ENCODE peak calls at places on chromosomes 3 and 15, in eight cellular contexts. P, B, O, M, D, Q, J and Z are unnamed samples.

GRCh38 chr3:19931180-19931692 is 2.8 kb downstream of the EFHB start:
- DNase-seq in P (no peak), B (no peak), O (no peak), M (no peak), D (no peak), Q (no peak), J (no peak), Z (no peak)

GRCh38 chr3:51668756-51669155 is 2.3 kb upstream of the TEX264 start:
- DNase-seq in P (no peak), B (no peak), O (no peak), M (no peak), D (no peak), Q (no peak), J (no peak), Z (no peak)

GRCh38 chr3:10495614-10496013 is 9.8 kb downstream of the ATP2B2 start:
- DNase-seq in P (no peak), B (no peak), O (no peak), M (no peak), D (no peak), Q (no peak), J (no peak), Z (no peak)

GRCh38 chr3:52005571-52005986 is 9.9 kb upstream of the RPL29 start:
- DNase-seq in P (no peak), B (peak), O (no peak), M (no peak), D (no peak), Q (peak), J (peak), Z (peak)

GRCh38 chr15:99433026-99433756 is 132.6 kb upstream of the MEF2A start:
- DNase-seq in P (no peak), B (no peak), O (peak), M (no peak), D (no peak), Q (peak), J (peak), Z (no peak)

GRCh38 chr3:66655119-66655518 is 154.3 kb upstream of the LRIG1 start:
- DNase-seq in P (no peak), B (no peak), O (no peak), M (no peak), D (no peak), Q (no peak), J (no peak), Z (no peak)

GRCh38 chr3:12901631-12902045 is 60.3 kb upstream of the RPL32 start:
- DNase-seq in P (no peak), B (no peak), O (no peak), M (no peak), D (no peak), Q (no peak), J (no peak), Z (no peak)

GRCh38 chr15:55279746-55280351 is 9.8 kb downstream of the RAB27A start:
- DNase-seq in P (peak), B (peak), O (peak), M (no peak), D (no peak), Q (peak), J (peak), Z (peak)

GRCh38 chr3:193573403-193573802 is 18.7 kb upstream of the ATP13A4 start:
- DNase-seq in P (no peak), B (no peak), O (no peak), M (no peak), D (no peak), Q (no peak), J (no peak), Z (no peak)

GRCh38 chr3:49747792-49748480 is 24.2 kb upstream of the GMPPB start:
- DNase-seq in P (peak), B (peak), O (no peak), M (no peak), D (no peak), Q (peak), J (peak), Z (peak)

GRCh38 chr3:37115451-37115850 is 58.9 kb downstream of the LRRFIP2 start:
- DNase-seq in P (no peak), B (peak), O (no peak), M (no peak), D (no peak), Q (peak), J (no peak), Z (peak)

GRCh38 chr15:77817434-77817833 is 184.7 kb upstream of the LINGO1 start:
- DNase-seq in P (no peak), B (no peak), O (no peak), M (no peak), D (peak), Q (no peak), J (no peak), Z (no peak)

GRCh38 chr15:66934315-66934930 is 131.0 kb upstream of the SMAD3 start:
- DNase-seq in P (no peak), B (no peak), O (no peak), M (no peak), D (no peak), Q (no peak), J (no peak), Z (no peak)

GRCh38 chr3:101036213-101036618 is 43.0 kb upstream of the ABI3BP start:
- DNase-seq in P (peak), B (peak), O (no peak), M (peak), D (no peak), Q (peak), J (peak), Z (peak)

GRCh38 chr3:169391672-169392071 is 271.8 kb downstream of the MECOM start:
- DNase-seq in P (no peak), B (no peak), O (no peak), M (no peak), D (no peak), Q (no peak), J (no peak), Z (no peak)

GRCh38 chr3:188197388-188197847 is 43.5 kb downstream of the LPP start:
- DNase-seq in P (no peak), B (no peak), O (no peak), M (no peak), D (no peak), Q (no peak), J (no peak), Z (no peak)

GRCh38 chr15:95693917-95694316 is 636.6 kb upstream of the NR2F2 start:
- DNase-seq in P (no peak), B (no peak), O (no peak), M (no peak), D (no peak), Q (no peak), J (no peak), Z (no peak)

GRCh38 chr3:72231439-72232196 is 446.7 kb upstream of the PROK2 start:
- DNase-seq in P (no peak), B (no peak), O (no peak), M (no peak), D (no peak), Q (no peak), J (no peak), Z (no peak)

GRCh38 chr3:50503504-50503903 is at the start of gene CACNA2D2:
- DNase-seq in P (no peak), B (no peak), O (peak), M (peak), D (peak), Q (peak), J (peak), Z (no peak)

GRCh38 chr15:52804526-52805081 is 14.5 kb upstream of the ONECUT1 start:
- DNase-seq in P (no peak), B (no peak), O (no peak), M (no peak), D (no peak), Q (no peak), J (no peak), Z (no peak)

DNA sequence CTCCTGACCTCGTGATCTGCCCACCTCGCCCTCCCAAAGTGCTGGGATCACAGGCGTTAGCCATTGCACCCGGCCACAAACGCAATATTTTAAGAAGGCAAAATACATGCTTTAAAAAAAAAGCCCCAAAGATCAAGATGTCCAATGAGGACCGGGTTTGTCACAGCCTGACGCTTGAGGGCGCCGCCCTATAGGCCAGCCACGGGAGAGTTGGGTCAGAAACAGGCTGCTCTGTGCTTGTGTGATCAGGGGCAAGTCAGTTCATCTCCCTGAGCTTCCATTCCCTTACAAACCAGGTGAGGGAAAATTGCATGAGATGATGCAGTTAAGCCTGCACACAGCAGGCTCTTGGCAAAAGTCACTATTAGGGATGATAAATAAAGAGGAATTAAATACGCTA is 23.9 kb downstream of the FAM174B start:
- DNase-seq in P (no peak), B (no peak), O (no peak), M (no peak), D (no peak), Q (no peak), J (no peak), Z (no peak)
- TF ChIP-seq CTCF in P (no peak), B (peak), O (no peak), M (no peak), D (no peak), Q (no peak), J (no peak), Z (no peak)

GRCh38 chr3:69090021-69090420 is 5.3 kb downstream of the ARL6IP5 start:
- DNase-seq in P (peak), B (peak), O (no peak), M (no peak), D (no peak), Q (peak), J (no peak), Z (peak)
- H3K4me3 ChIP-seq in P (no peak), B (no peak), O (no peak), M (no peak), D (no peak), Q (no peak), J (no peak), Z (no peak)

DNA sequence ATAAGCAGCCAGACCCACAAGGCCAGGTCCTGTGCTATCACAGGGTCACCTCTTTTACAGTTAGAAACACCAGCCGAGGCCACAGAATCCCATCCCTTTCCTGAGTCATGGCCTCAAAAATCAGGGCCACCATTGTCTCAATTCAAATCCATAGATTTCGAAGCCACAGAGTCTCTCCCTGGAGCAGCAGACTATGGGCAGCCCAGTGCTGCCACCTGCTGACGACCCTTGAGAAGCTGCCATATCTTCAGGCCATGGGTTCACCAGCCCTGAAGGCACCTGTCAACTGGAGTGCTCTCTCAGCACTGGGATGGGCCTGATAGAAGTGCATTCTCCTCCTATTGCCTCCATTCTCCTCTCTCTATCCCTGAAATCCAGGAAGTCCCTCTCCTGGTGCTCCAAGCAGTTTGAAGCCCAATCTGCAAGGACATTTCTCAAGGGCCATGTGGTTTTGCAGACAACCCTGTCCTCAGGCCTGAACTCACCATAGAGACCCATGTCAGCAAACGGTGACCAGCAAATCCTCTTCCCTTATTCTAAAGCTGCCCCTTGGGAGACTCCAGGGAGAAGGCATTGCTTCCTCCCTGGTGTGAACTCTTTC is 39.6 kb downstream of the TGM4 start:
- DNase-seq in P (no peak), B (peak), O (peak), M (peak), D (peak), Q (peak), J (peak), Z (peak)
- TF ChIP-seq CTCF in P (peak), B (peak), O (peak), M (peak), D (peak), Q (peak), J (peak), Z (peak)

DNA sequence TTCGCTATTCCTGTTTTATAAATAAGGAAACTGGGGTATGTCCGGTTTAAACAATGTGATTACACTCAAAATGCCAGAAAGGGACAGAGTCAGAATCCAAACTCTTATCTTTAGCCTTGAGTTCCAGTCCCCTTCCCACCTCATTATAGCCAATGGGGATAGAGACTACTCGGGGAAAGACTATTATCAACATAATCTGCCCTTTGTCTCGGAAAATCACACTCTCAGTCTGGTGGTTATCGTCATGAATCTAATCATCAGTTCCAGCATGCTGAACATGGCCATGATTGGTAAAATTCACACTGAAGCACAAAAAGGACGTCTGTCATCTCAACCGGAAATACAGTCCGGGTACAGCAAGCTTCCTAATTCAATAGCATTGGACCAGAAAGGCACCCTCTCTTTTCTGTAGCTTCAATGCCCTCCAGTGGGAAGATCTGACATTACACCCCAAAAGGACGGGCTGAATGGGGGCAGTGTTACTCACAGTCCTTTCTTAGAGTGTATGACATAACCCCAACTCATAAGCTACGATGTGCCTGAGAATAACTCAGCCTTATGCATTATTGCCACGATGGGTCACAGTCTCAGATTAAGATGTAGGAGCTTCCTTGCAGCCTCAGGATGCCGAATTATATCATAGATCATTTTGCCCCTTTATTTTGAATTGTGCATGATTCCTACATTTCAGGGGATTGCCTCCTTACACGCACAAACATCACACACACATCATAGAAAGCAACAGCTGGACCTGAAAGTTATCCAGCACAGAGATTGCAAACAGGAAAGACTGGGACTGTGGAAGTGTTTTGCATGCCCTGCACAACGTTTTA is 390.4 kb upstream of the LMCD1 start:
- DNase-seq in P (peak), B (peak), O (peak), M (peak), D (peak), Q (peak), J (peak), Z (peak)
- H3K4me3 ChIP-seq in P (no peak), B (peak), O (no peak), M (no peak), D (no peak), Q (no peak), J (no peak), Z (peak)

DNA sequence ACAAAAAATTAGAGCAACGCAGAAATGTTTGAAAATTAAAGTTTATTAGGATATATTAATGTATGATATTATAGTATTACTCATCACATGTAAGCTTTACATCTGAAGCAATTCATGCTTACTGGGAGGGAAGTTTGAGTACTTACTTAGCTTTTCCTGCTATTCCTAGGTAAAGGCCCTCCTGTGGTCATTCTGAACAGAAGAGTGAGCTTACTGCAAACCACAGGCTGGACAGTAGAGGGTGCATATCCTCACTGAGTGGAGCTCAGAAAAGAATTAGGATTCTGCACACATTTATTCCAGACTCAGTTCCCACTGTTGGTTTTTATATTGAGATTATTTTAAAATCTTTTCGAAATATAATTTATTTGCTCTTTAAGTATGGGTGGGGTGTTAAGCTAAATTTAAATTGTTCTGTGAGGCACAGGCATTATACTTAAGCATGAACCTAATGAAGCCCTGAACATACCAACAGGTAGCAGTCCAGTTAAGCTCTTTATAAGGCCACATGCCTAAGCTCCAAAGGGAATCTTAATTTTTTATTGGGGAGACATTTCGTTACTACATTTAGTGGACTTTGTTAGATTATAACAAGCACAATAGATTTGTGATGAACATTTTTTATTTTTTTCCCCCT is 10.2 kb downstream of the MRPS22 start:
- DNase-seq in P (no peak), B (peak), O (no peak), M (no peak), D (peak), Q (peak), J (peak), Z (peak)
- TF ChIP-seq CTCF in P (peak), B (peak), O (peak), M (no peak), D (peak), Q (peak), J (peak), Z (peak)

DNA sequence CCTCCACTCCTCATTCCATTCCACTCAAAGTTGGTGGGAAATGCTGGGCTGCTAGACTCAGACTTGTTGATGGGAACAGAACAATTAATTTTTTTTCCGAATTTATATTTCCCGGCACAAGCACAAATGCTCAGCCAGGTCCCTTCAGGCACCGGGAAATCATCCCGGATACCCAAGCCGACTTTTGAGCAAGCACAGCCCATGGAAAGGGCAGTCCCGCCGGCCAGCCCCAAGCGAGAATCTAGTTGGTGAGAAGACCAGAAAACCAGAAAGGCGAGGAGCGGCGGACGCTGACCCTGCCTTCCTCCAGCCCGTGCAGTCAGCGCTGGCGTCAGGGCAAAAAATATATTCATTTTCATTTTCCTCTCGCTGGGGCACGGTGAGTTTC is 758 bp upstream of the ZIC4 start:
- DNase-seq in P (no peak), B (no peak), O (no peak), M (no peak), D (no peak), Q (no peak), J (no peak), Z (no peak)
- H3K4me3 ChIP-seq in P (no peak), B (peak), O (no peak), M (no peak), D (no peak), Q (no peak), J (no peak), Z (no peak)

DNA sequence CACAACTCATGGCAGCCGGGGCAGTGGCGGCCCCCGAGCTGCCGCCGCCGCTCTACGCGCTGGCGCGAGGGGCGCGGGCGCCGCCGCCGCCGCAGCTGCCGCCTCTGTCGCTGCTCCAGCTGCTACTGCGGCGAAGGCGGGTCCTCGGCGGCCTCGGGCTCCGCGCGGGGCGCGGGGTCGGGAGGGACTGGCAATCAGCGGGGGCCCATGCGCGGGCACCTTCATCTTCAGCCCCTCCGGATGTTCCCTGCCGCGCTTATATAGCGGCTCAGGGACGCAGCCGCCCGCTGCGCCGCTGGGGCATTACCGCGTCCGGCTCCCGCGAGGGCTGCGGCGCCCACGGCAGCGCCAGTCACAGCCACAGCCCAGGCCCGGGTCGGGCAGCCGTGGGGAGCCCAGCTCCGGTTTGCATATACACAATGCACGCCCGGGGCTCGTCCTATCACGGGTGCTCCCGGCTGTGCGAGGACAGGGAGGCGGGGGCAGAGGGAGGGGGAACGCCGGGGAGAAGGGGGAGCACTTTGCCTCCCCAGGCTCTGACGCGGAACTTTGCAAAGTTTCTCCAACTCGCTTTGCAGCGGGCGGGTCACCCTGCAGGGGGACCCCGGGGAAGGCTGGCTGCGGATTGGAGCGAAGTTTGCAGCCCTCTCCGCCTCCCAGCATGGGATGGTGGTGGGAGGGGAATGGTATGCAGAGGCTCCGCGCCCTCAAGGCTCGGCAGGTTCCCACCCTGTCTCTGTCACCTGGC is at the start of gene VGLL3:
- DNase-seq in P (no peak), B (peak), O (peak), M (peak), D (no peak), Q (peak), J (peak), Z (peak)
- TF ChIP-seq CTCF in P (peak), B (peak), O (no peak), M (no peak), D (no peak), Q (peak), J (peak), Z (peak)